ENCODE peak calls at places on chromosomes 12 and 14, in six cellular contexts. Z is prostate gland, N is epithelial cell of esophagus, B is NT2/D1, C is bronchial epithelial cell, Y is upper lobe of right lung. X is an unnamed sample.

GRCh38 chr12:27424631-27425230 is 21.8 kb upstream of the SMCO2 start:
- DNase-seq in Z (peak; percentile 13), N (peak; percentile 63), B (peak; percentile 63), C (peak; percentile 54), Y (no peak), X (peak; percentile 46)

GRCh38 chr12:2051700-2052625 is 824 bp upstream of the CACNA1C start:
- DNase-seq in Z (no peak), N (no peak), B (no peak), C (no peak), Y (no peak), X (no peak)

GRCh38 chr12:52798003-52798670 is 2.2 kb upstream of the KRT3 start:
- DNase-seq in Z (no peak), N (peak; percentile 58), B (no peak), C (peak; percentile 61), Y (peak; percentile 2), X (no peak)

GRCh38 chr12:100993916-100994315 is 199.3 kb downstream of the ANO4 start:
- DNase-seq in Z (no peak), N (no peak), B (no peak), C (no peak), Y (no peak), X (no peak)

GRCh38 chr12:122866950-122867607 is 28.8 kb downstream of the VPS37B start:
- DNase-seq in Z (no peak), N (no peak), B (no peak), C (no peak), Y (peak; percentile 53), X (no peak)

GRCh38 chr12:64450711-64451486 is 1.0 kb upstream of the TBK1 start:
- DNase-seq in Z (no peak), N (peak; percentile 13), B (no peak), C (peak; percentile 10), Y (no peak), X (no peak)

GRCh38 chr12:79370021-79370420 is 320.7 kb downstream of the PAWR start:
- DNase-seq in Z (no peak), N (no peak), B (no peak), C (no peak), Y (no peak), X (no peak)

GRCh38 chr12:14249368-14249767 is 116.1 kb upstream of the ATF7IP start:
- DNase-seq in Z (no peak), N (no peak), B (peak; percentile 68), C (no peak), Y (no peak), X (no peak)

GRCh38 chr12:120905856-120906384 is 1.8 kb upstream of the SPPL3 start:
- DNase-seq in Z (peak; percentile 55), N (peak; percentile 66), B (no peak), C (no peak), Y (no peak), X (no peak)

GRCh38 chr14:74296037-74296467 is 6.7 kb downstream of the ABCD4 start:
- DNase-seq in Z (no peak), N (no peak), B (no peak), C (no peak), Y (no peak), X (no peak)

GRCh38 chr12:53379389-53380103 is 430 bp upstream of the SP1 start:
- DNase-seq in Z (peak; percentile 100), N (peak; percentile 100), B (peak; percentile 100), C (peak; percentile 100), Y (peak; percentile 96), X (peak; percentile 100)

GRCh38 chr14:59294662-59294992 is 106.2 kb downstream of the DAAM1 start:
- DNase-seq in Z (no peak), N (no peak), B (no peak), C (no peak), Y (no peak), X (no peak)

GRCh38 chr12:80233926-80234325 is 134.6 kb downstream of the OTOGL start:
- DNase-seq in Z (no peak), N (no peak), B (no peak), C (no peak), Y (no peak), X (no peak)

GRCh38 chr12:43113153-43113552 is 438.9 kb downstream of the ADAMTS20 start:
- DNase-seq in Z (no peak), N (no peak), B (no peak), C (no peak), Y (no peak), X (no peak)

GRCh38 chr12:109777544-109777943 is 55.7 kb downstream of the TRPV4 start:
- DNase-seq in Z (no peak), N (peak; percentile 58), B (no peak), C (peak; percentile 55), Y (no peak), X (peak; percentile 91)

GRCh38 chr14:76985021-76985420 is 43.5 kb downstream of the IRF2BPL start:
- DNase-seq in Z (no peak), N (no peak), B (no peak), C (no peak), Y (no peak), X (no peak)

GRCh38 chr12:19848426-19848825 is 409.1 kb downstream of the AEBP2 start:
- DNase-seq in Z (no peak), N (no peak), B (no peak), C (no peak), Y (no peak), X (no peak)

GRCh38 chr12:58346032-58346632 is 404.8 kb downstream of the ATP23 start:
- DNase-seq in Z (no peak), N (peak; percentile 41), B (no peak), C (peak; percentile 40), Y (no peak), X (peak; percentile 15)

GRCh38 chr14:60656755-60657608 is 7.7 kb upstream of the SIX1 start:
- DNase-seq in Z (peak; percentile 69), N (peak; percentile 66), B (no peak), C (peak; percentile 38), Y (peak; percentile 78), X (no peak)

GRCh38 chr12:70638639-70639349 is 1.6 kb upstream of the PTPRB start:
- DNase-seq in Z (no peak), N (peak; percentile 64), B (no peak), C (peak; percentile 58), Y (no peak), X (no peak)

GRCh38 chr12:93587601-93588000 is 15.1 kb downstream of the SOCS2 start:
- DNase-seq in Z (no peak), N (no peak), B (no peak), C (no peak), Y (no peak), X (no peak)

GRCh38 chr14:72270341-72270740 is 338.1 kb downstream of the RGS6 start:
- DNase-seq in Z (no peak), N (no peak), B (no peak), C (no peak), Y (no peak), X (no peak)

GRCh38 chr12:62813031-62813829 is 121.7 kb downstream of the PPM1H start:
- DNase-seq in Z (peak; percentile 31), N (peak; percentile 72), B (peak; percentile 62), C (peak; percentile 49), Y (peak; percentile 77), X (peak; percentile 87)

GRCh38 chr14:31201111-31201510 is 6.5 kb downstream of the HECTD1 start:
- DNase-seq in Z (no peak), N (no peak), B (no peak), C (no peak), Y (no peak), X (no peak)

DNA sequence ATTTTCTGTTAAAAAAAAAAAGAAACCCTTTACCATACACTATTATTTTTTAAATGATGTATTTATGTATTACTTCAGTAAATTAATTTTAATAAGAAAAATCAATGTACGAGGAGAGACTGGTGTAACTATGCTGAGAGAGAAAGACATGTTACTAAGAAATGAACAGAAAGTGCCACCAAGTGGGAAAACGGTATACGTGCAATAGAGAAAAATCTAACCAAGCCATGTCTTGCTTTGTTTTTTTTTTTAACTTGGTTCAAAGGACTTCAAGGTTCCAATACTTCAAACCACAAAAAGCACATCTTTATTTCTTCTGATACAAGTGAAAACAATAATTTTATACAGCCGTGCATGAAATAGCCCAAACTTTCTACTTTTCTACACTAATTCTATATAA is 22.9 kb downstream of the NDUFA12 start:
- DNase-seq in Z (no peak), N (no peak), B (no peak), C (peak; percentile 22), Y (no peak), X (peak; percentile 65)
- H3K4me3 ChIP-seq in Z (no peak overlapping the region), N (no peak overlapping the region), B (no peak overlapping the region), C (no peak overlapping the region), Y (no peak overlapping the region), X (no peak overlapping the region)

GRCh38 chr14:104436047-104436531 is 143.5 kb upstream of the C14orf180 start:
- DNase-seq in Z (no peak), N (no peak), B (no peak), C (no peak), Y (peak; percentile 79), X (no peak)
- H3K4me3 ChIP-seq in Z (no peak overlapping the region), N (no peak overlapping the region), B (no peak overlapping the region), C (no peak overlapping the region), Y (peak overlapping the region; percentile 37), X (no peak overlapping the region)

GRCh38 chr14:95495538-95496025 is 20.9 kb downstream of the SYNE3 start:
- DNase-seq in Z (no peak), N (peak; percentile 71), B (no peak), C (peak; percentile 83), Y (no peak), X (no peak)

GRCh38 chr14:95493976-95494375 is 22.5 kb downstream of the SYNE3 start:
- DNase-seq in Z (no peak), N (no peak), B (no peak), C (no peak), Y (no peak), X (no peak)

GRCh38 chr14:95496111-95496681 is 20.3 kb downstream of the SYNE3 start:
- DNase-seq in Z (no peak), N (no peak), B (no peak), C (no peak), Y (no peak), X (no peak)

GRCh38 chr14:95494456-95494855 is 22.0 kb downstream of the SYNE3 start:
- DNase-seq in Z (no peak), N (no peak), B (no peak), C (no peak), Y (no peak), X (no peak)

DNA sequence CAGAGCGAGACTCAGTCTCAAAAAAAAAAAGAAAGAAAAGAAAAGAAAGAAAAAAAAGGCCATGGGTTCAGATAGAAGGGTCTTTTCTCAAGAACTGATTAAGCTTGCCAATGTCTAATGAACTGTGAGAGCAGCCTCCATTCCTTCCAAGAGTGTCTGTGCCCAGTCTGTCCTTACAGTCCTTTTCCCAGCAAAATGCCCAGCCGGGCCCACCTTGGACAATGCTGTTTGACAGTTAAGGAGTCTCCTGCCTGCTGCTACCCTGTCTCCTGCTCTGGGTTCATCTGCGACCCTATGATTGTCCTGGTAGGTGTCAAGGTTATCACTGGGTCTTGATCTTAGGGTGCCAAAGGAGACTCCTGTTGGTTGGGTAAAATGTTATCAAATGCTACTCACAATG is 21.4 kb downstream of the SYNE3 start:
- DNase-seq in Z (no peak), N (no peak), B (no peak), C (no peak), Y (no peak), X (no peak)
- H3K4me3 ChIP-seq in Z (no peak overlapping the region), N (no peak overlapping the region), B (no peak overlapping the region), C (no peak overlapping the region), Y (no peak overlapping the region), X (no peak overlapping the region)

DNA sequence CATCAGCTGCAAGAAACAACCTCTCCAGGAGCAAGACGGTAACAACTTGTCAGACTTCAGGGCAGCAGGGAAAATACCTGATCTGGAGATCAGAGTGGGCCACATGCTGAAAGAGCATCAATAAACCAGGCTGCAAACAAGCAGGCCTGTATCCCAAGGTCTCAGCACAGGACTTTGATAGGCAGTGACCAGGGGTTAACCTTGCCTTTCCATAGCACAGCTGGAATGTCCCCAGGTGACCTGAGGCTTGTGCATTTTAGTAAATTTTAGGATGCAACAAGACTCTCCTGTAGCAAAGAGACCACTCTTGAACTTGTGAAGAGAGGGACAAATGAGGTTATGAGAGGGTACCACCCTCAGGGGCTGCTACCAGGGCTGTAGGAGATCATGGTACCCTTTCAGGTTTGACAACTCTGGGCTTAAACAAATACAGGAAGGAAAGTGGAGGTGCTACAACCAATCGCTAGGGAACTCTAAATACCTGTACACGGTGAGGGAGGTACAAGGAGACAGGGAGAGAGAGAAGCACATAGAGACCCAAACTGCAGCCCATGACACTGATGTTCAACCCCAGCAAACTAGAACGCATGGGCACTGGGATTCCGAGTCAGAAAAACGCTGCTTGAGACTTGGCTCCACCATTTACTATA is 95.4 kb upstream of the EVL start:
- DNase-seq in Z (no peak), N (no peak), B (no peak), C (no peak), Y (no peak), X (no peak)
- H3K4me3 ChIP-seq in Z (no peak overlapping the region), N (no peak overlapping the region), B (no peak overlapping the region), C (no peak overlapping the region), Y (no peak overlapping the region), X (no peak overlapping the region)

X was measured in Jurkat, Clone E6-1.